ENCODE peak calls at places on chromosomes 11 and 22, in four cellular contexts. N, W, U and J are unnamed samples.
A peak's percentile ranks its signal among the peaks of the same experiment; 100 is the strongest.

GRCh38 chr11:67351275-67352005 is 1.9 kb downstream of the POLD4 start:
- DNase-seq in W (peak; percentile 75), N (peak; percentile 90), U (peak; percentile 72), J (no peak)

GRCh38 chr11:20031155-20032001 is 128.9 kb downstream of the DBX1 start:
- DNase-seq in U (no peak), W (no peak), N (peak; percentile 37), J (peak; percentile 77)

GRCh38 chr11:27100534-27100933 is 59.9 kb downstream of the BBOX1 start:
- DNase-seq in N (no peak), U (no peak), W (no peak), J (no peak)

GRCh38 chr22:24772493-24773220 is 1.9 kb downstream of the PIWIL3 start:
- DNase-seq in N (peak; percentile 46), W (no peak), U (peak; percentile 42), J (peak; percentile 16)

GRCh38 chr11:69494851-69495250 is 13.4 kb downstream of the LINC01488 start:
- DNase-seq in U (no peak), N (no peak), W (no peak), J (no peak)

GRCh38 chr22:47369020-47369419 is 606.6 kb downstream of the TBC1D22A start:
- DNase-seq in U (no peak), N (no peak), W (peak; percentile 10), J (no peak)

GRCh38 chr22:44289429-44290171 is 23.2 kb downstream of the SHISAL1 start:
- DNase-seq in W (no peak), U (no peak), N (no peak), J (no peak)

GRCh38 chr22:30324008-30324730 is 2.6 kb downstream of the TBC1D10A start:
- DNase-seq in N (no peak), U (no peak), W (no peak), J (no peak)

GRCh38 chr11:14329702-14330101 is 29.3 kb downstream of the RRAS2 start:
- DNase-seq in U (no peak), N (no peak), W (no peak), J (no peak)

GRCh38 chr11:6202036-6202435 is 3.0 kb downstream of the OR52W1 start:
- DNase-seq in U (no peak), N (no peak), W (no peak), J (no peak)

GRCh38 chr11:61838921-61839320 is 10.8 kb downstream of the FADS2 start:
- DNase-seq in W (no peak), N (no peak), U (no peak), J (no peak)

GRCh38 chr22:44497218-44497903 is 672 bp downstream of the RTL6 start:
- DNase-seq in W (no peak), U (no peak), N (peak; percentile 41), J (no peak)

GRCh38 chr22:45568213-45568612 is 65.5 kb downstream of the FBLN1 start:
- DNase-seq in U (no peak), W (no peak), N (no peak), J (no peak)

GRCh38 chr11:5689551-5689983 is at the start of gene TRIM22:
- DNase-seq in N (peak; percentile 32), U (no peak), W (peak; percentile 48), J (peak; percentile 66)

GRCh38 chr22:40838486-40838885 is 18.0 kb downstream of the ST13 start:
- DNase-seq in W (no peak), N (no peak), U (no peak), J (no peak)

GRCh38 chr11:6576471-6577373 is 26.7 kb downstream of the RRP8 start:
- DNase-seq in W (no peak), U (no peak), N (peak; percentile 58), J (no peak)

GRCh38 chr11:35365395-35365794 is 54.0 kb downstream of the SLC1A2 start:
- DNase-seq in U (no peak), W (no peak), N (no peak), J (no peak)

GRCh38 chr11:87453531-87454089 is 415.9 kb downstream of the TMEM135 start:
- DNase-seq in U (no peak), N (no peak), W (no peak), J (no peak)

GRCh38 chr11:18865951-18866350 is 73.3 kb downstream of the MRGPRX1 start:
- DNase-seq in W (no peak), U (no peak), N (no peak), J (no peak)

GRCh38 chr11:118652681-118653181 is 26.7 kb downstream of the TREH start:
- DNase-seq in U (no peak), W (no peak), N (no peak), J (no peak)

DNA sequence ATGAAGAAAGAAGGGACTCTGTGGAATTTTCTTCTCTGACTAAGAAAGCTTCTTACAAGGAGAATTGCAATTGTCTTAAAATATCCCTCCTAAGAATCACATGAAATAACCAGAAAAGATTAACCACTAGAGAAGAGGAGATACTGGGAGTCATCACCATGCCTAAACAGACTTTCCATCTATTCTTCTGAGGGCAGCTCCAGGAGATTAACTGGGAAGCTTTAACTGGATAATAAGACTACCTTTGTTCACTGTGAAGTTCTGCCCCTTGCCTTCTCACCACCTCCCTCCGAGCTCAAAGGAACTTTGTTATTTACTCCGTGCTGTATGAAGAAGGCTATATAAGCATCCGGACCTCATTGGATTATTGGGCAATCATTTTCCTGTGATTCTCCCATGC is 24.5 kb upstream of the MMP7 start:
- DNase-seq in W (no peak), U (no peak), N (no peak), J (no peak)
- TF ChIP-seq CTCF in W (no peak), U (no peak), N (no peak), J (no peak)

DNA sequence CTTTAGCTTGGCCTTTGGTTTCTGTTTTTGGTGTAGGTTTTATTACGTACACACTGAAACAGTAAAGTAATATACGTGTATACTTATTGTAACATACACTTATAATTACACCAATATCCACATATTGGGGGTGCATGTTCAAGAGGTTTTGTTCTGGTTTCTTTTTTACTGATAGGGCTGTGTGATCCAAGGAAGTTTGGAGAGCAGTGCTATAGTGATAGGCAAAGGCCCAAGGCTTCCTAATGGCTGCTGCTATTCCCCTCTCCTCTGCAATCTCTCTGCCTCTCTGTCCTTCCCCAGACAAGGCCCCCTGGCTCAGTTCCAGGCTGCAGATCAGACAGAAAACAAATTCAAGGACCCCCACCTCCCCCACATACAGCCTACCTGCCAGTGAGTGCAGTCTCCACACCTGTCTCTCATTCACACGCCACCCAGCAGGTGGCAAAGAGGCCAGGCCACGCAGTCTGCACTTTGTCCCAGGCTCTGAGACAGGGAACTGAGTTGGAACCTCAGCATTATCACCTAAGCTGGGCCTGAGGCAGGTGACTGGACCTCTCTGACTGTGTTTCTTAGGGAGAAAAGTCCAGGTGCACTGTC is 15.1 kb downstream of the TMEM184B start:
- DNase-seq in U (no peak), N (peak; percentile 77), W (peak; percentile 58), J (no peak)
- H3K4me3 ChIP-seq in U (no peak overlapping the region), N (no peak overlapping the region), W (peak overlapping the region; percentile 1), J (no peak overlapping the region)

GRCh38 chr11:63905179-63905578 is 11.8 kb downstream of the RCOR2 start:
- DNase-seq in N (no peak), U (no peak), W (no peak), J (no peak)
- H3K36me3 ChIP-seq in N (no peaks in the 10 kb centered on the region), U (peaks cover 92% of the 10 kb centered on the region), W (peaks cover 100% of the 10 kb centered on the region), J (peaks cover 78% of the 10 kb centered on the region)

DNA sequence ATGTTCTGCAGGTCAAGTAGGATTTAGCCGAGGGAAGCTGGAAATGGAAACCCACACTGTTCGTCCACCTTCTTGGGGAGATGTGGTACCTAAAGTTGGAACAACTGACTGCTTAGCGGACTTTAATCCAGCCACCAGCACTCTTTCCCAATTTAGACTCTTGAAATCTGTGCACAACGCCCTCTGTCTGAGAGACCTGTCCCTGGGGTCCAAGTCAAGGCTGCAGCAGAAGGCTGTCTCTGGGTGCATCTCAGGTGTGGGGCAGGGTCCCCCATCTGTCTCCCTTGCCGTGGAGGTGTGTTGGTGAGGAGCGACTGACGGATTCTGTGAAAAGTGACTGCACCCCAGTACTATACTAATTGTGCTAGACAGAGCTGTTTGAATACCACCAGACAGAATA is 168.2 kb upstream of the CADM1 start:
- DNase-seq in W (no peak), U (no peak), N (no peak), J (no peak)
- TF ChIP-seq CTCF in W (no peak), U (no peak), N (no peak), J (no peak)

DNA sequence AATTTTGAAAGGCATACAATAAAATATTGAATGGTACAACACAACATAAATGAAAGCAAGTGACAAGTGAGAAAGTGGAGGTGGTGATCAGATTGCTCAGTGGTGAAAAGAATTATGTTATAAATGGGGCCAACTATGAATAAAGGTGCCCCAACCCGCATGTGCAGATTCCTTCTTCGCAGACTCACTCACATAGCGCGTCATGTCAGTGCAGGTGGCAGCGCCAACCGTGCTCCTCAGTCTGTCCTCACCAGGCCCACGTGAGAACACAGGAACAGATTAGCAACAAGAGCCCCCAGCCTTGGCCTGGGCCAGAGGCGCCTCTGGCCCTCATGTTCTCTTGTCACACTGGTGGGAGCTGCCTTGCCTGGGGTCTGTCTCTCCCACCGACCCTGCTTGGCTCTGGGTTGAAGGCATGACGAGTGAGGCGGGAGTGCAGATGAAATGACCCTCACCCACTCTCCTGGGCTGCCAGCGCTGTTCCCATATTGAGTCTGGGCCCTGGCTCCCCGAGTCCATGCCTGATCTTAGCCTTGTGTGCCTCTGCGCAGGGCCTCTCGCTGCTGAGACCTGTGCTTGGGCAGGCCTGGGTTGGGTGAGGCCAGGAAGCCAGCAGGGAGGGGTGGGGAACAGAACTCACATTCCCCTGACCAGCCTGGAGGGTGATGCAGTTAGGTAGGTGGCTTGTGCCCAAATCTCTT is 6.4 kb downstream of the ATG16L2 start:
- DNase-seq in N (no peak), W (no peak), U (no peak), J (no peak)
- H3K4me3 ChIP-seq in N (no peak overlapping the region), W (no peak overlapping the region), U (no peak overlapping the region), J (no peak overlapping the region)

GRCh38 chr11:47468598-47469214 is 19.8 kb upstream of the RAPSN start:
- DNase-seq in N (no peak), U (no peak), W (no peak), J (no peak)

GRCh38 chr11:47469411-47470179 is 20.7 kb upstream of the RAPSN start:
- DNase-seq in N (no peak), U (no peak), W (no peak), J (no peak)

GRCh38 chr11:47466701-47467250 is 17.8 kb upstream of the RAPSN start:
- DNase-seq in N (no peak), U (no peak), W (peak; percentile 60), J (peak; percentile 20)

GRCh38 chr11:47466201-47466600 is 17.3 kb upstream of the RAPSN start:
- DNase-seq in W (no peak), N (no peak), U (no peak), J (no peak)

GRCh38 chr11:47467372-47467771 is 18.4 kb upstream of the RAPSN start:
- DNase-seq in N (no peak), U (no peak), W (peak; percentile 54), J (no peak)
- H3K36me3 ChIP-seq in N (no peaks in the 10 kb centered on the region), U (peaks cover 82% of the 10 kb centered on the region), W (peaks cover 63% of the 10 kb centered on the region), J (peaks cover 42% of the 10 kb centered on the region)

DNA sequence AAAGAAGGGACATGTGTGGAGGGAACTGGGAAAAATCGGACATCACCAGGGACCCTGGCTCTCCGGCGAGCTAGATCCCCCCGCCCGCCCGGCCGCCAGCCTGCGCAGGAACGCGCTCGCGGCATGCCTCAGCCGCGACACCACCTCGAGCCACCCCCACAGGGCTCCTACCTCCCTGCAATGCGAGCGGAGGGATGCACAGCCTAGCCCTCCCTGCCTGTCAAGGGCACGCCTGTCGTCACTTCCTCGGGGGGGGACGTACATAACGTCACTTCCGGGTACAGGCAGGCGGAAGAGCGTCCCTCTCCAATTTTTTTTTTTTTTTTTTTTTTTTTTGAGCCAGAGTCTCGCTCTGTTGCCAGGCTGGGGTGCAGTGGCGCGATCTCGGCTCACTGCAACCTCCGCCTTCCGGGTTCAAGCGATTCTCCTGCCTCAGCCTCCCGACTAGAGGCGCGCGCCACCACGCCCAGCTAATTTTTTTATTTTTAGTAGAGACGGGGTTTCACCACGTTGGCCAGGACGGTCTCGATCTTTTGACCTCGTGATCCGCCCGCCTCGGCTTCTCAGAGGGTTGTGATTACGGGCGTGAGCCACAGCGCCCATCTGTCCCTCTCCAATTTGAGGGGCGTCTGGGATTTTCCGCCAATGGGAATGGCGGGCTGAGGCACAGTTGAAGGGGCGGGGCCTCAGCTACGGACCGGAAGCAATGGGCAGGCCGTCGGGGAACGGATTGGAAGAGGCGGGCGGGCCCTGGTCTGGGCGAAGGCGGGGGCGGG is at the start of gene TXN2:
- DNase-seq in W (peak; percentile 98), U (peak; percentile 89), N (peak; percentile 99), J (peak; percentile 93)
- TF ChIP-seq CTCF in W (no peak), U (no peak), N (no peak), J (no peak)